ENCODE peak calls at places on chromosome 12, in eight cellular contexts. B is CD8-positive, alpha-beta memory T cell; D is upper lobe of right lung; V is cardiac muscle cell; T is ovary; M is endodermal cell; S is sigmoid colon; U is BE2C. A is an unnamed sample.

GRCh38 chr12:6782903-6783571 is 6.3 kb upstream of the CD4 start:
- DNase-seq in B (no peak), D (no peak), V (no peak), T (no peak), M (peak; percentile 37), S (no peak), U (no peak), A (no peak)

GRCh38 chr12:99130808-99131538 is 485.9 kb downstream of the APAF1 start:
- DNase-seq in B (no peak), D (no peak), V (peak; percentile 65), T (no peak), M (no peak), S (no peak), U (no peak), A (no peak)

GRCh38 chr12:58967551-58967950 is 47.2 kb upstream of the LRIG3 start:
- DNase-seq in B (no peak), D (no peak), V (peak; percentile 25), T (no peak), M (no peak), S (no peak), U (no peak), A (no peak)

GRCh38 chr12:75722714-75723200 is 211.3 kb upstream of the KRR1 start:
- DNase-seq in B (peak; percentile 17), D (no peak), V (peak; percentile 93), T (peak; percentile 63), M (no peak), S (peak; percentile 88), U (peak; percentile 39), A (peak; percentile 13)

GRCh38 chr12:19288161-19288560 is 151.1 kb upstream of the AEBP2 start:
- DNase-seq in B (no peak), D (no peak), V (no peak), T (no peak), M (no peak), S (no peak), U (no peak), A (no peak)

GRCh38 chr12:58529897-58530296 is 390.4 kb downstream of the LRIG3 start:
- DNase-seq in B (no peak), D (no peak), V (peak; percentile 92), T (no peak), M (no peak), S (no peak), U (no peak), A (no peak)

GRCh38 chr12:91890742-91891141 is 254.9 kb downstream of the BTG1 start:
- DNase-seq in B (no peak), D (no peak), V (peak; percentile 19), T (no peak), M (no peak), S (no peak), U (no peak), A (no peak)

GRCh38 chr12:82517027-82517426 is 158.7 kb downstream of the METTL25 start:
- DNase-seq in B (no peak), D (no peak), V (peak; percentile 21), T (no peak), M (peak; percentile 80), S (no peak), U (peak; percentile 31), A (no peak)

GRCh38 chr12:122036153-122036552 is 14.5 kb downstream of the BCL7A start:
- DNase-seq in B (no peak), D (no peak), V (no peak), T (no peak), M (no peak), S (no peak), U (no peak), A (no peak)

GRCh38 chr12:15505616-15506015 is 183.3 kb downstream of the PTPRO start:
- DNase-seq in B (no peak), D (no peak), V (no peak), T (no peak), M (no peak), S (no peak), U (no peak), A (no peak)

GRCh38 chr12:51395283-51396230 is 4.4 kb upstream of the GALNT6 start:
- DNase-seq in B (peak; percentile 26), D (no peak), V (no peak), T (no peak), M (peak; percentile 79), S (no peak), U (no peak), A (peak; percentile 50)

GRCh38 chr12:116880213-116880816 is 926 bp downstream of the HRK start:
- DNase-seq in B (no peak), D (no peak), V (peak; percentile 8), T (no peak), M (peak; percentile 74), S (no peak), U (no peak), A (no peak)
- H3K4me3 ChIP-seq in B (no peak overlapping the region), D (peak overlapping the region; percentile 21), V (peak overlapping the region; percentile 45), T (no peak overlapping the region), M (peak overlapping the region; percentile 80), S (peak overlapping the region; percentile 40), U (peak overlapping the region; percentile 63), A (peak overlapping the region; percentile 35)

GRCh38 chr12:53995311-53996187 is 4.4 kb upstream of the HOXC9 start:
- DNase-seq in B (no peak), D (no peak), V (no peak), T (no peak), M (peak; percentile 89), S (no peak), U (peak; percentile 75), A (no peak)
- H3K4me1 ChIP-seq in B (peaks cover 46% of the 10 kb centered on the region), D (peaks cover 26% of the 10 kb centered on the region), V (no peaks in the 10 kb centered on the region), T (peaks cover 9% of the 10 kb centered on the region), M (no peaks in the 10 kb centered on the region), S (peaks cover 41% of the 10 kb centered on the region), U (peaks cover 5% of the 10 kb centered on the region), A (peaks cover 48% of the 10 kb centered on the region)

GRCh38 chr12:107775093-107775721 is 703 bp downstream of the ASCL4 start:
- DNase-seq in B (no peak), D (peak; percentile 64), V (no peak), T (no peak), M (peak; percentile 95), S (no peak), U (peak; percentile 15), A (no peak)
- H3K4me3 ChIP-seq in B (no peak overlapping the region), D (peak overlapping the region; percentile 11), V (peak overlapping the region; percentile 18), T (no peak overlapping the region), M (peak overlapping the region; percentile 70), S (peak overlapping the region; percentile 26), U (no peak overlapping the region), A (peak overlapping the region; percentile 4)

GRCh38 chr12:88036368-88036965 is 7.3 kb upstream of the C12orf50 start:
- DNase-seq in B (no peak), D (no peak), V (peak; percentile 34), T (no peak), M (no peak), S (no peak), U (no peak), A (no peak)

GRCh38 chr12:88037770-88038169 is 8.6 kb upstream of the C12orf50 start:
- DNase-seq in B (no peak), D (no peak), V (no peak), T (no peak), M (no peak), S (no peak), U (no peak), A (no peak)

GRCh38 chr12:88035271-88035906 is 6.2 kb upstream of the C12orf50 start:
- DNase-seq in B (peak; percentile 85), D (peak; percentile 95), V (peak; percentile 91), T (peak; percentile 90), M (peak; percentile 95), S (peak; percentile 93), U (peak; percentile 94), A (peak; percentile 85)

DNA sequence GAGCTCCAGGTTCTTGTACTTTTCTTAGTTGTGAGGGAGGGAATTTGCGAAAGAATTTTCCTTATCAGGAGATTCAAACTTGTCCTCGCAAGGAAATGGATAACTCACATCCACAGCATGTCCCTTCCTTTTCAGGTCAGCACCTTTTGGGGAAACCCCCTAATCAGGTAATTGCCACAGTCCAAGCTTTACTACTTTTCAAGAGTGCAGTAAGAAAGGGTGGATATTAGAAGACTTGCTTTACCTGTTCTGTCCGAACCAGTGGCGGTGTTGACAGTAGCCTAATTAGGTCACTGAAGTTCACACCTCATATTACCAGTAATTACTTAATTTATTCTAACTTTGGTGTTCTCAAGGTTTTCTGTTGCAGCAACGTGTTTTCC is 6.7 kb upstream of the C12orf50 start:
- DNase-seq in B (no peak), D (no peak), V (no peak), T (no peak), M (no peak), S (no peak), U (no peak), A (no peak)
- H3K4me1 ChIP-seq in B (peaks cover 18% of the 10 kb centered on the region), D (peaks cover 14% of the 10 kb centered on the region), V (peaks cover 10% of the 10 kb centered on the region), T (peaks cover 3% of the 10 kb centered on the region), M (no peaks in the 10 kb centered on the region), S (peaks cover 42% of the 10 kb centered on the region), U (no peaks in the 10 kb centered on the region), A (peaks cover 23% of the 10 kb centered on the region)

DNA sequence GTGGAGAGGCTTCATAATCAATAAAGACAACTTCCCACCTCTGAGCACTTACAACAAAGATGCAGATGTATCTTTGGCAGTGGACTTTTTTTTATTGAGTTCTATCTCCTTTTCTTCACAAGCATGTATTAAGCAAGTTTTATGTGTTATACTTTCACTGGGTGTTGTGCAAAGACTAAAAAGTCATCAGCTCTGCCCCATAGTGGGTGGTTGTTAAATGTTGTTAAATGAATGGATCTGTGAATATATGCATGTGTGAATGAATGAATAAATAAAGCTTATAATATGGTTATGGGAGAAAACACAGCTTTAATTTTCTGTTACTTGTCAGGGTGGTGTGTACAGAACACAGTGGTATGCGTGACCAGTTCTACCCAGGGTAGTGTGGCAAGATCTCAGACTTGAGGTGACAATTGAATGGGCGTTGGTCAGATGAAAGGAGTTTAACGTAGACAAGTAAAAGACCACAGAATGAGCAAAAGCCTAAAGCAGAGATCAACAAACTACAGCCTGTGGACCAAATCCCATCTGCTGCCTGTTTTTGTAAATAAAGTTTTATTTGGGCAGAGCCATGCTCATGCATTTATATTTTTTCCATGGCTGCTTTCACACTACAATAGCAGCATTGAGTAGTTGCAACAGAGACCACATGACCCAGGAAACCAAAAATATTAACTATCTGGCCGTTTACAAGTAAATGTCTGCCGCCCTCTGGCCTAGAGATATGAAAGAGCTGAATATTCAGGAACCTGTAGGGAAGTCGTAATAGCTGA is 207.3 kb upstream of the EEA1 start:
- DNase-seq in B (no peak), D (no peak), V (no peak), T (no peak), M (no peak), S (no peak), U (no peak), A (no peak)
- H3K4me3 ChIP-seq in B (no peak overlapping the region), D (no peak overlapping the region), V (no peak overlapping the region), T (no peak overlapping the region), M (no peak overlapping the region), S (no peak overlapping the region), U (no peak overlapping the region), A (no peak overlapping the region)